ENCODE peak calls at places on chromosomes 4 and X, in six cellular contexts. I is SK-N-SH, E is H1, Y is K562, Z is HepG2, D is GM12878. U is an unnamed sample.

GRCh38 chr4:127055349-127055748 is 577.4 kb upstream of the INTU start:
- DNase-seq in E (no peak), D (no peak), I (no peak), Z (no peak), Y (no peak), U (no peak)

GRCh38 chr4:85747871-85748491 is 273.0 kb downstream of the ARHGAP24 start:
- DNase-seq in D (no peak), Y (peak; percentile 40), I (peak; percentile 44), Z (peak; percentile 53), E (no peak), U (peak; percentile 37)

GRCh38 chr4:36773467-36773866 is 471.1 kb upstream of the NWD2 start:
- DNase-seq in E (no peak), I (no peak), Z (no peak), D (no peak), Y (no peak), U (no peak)

GRCh38 chrX:68647156-68647957 is at the start of gene STARD8:
- DNase-seq in E (peak; percentile 19), Z (peak; percentile 2), D (no peak), I (peak; percentile 75), Y (peak; percentile 54), U (no peak)

GRCh38 chrX:103615781-103616180 is 8.0 kb downstream of the TCEAL3 start:
- DNase-seq in D (no peak), E (no peak), Z (no peak), I (no peak), Y (no peak), U (no peak)

GRCh38 chr4:78075986-78076385 is 18.9 kb downstream of the FRAS1 start:
- DNase-seq in D (no peak), I (no peak), Z (no peak), E (no peak), Y (no peak), U (no peak)

GRCh38 chr4:116070283-116070682 is 956.9 kb upstream of the NDST4 start:
- DNase-seq in D (no peak), E (no peak), Z (no peak), I (no peak), Y (no peak), U (no peak)

GRCh38 chrX:141641138-141641537 is 51.6 kb downstream of the SPANXA2 start:
- DNase-seq in Y (no peak), D (no peak), I (no peak), E (no peak), Z (no peak), U (no peak)

GRCh38 chr4:114108869-114109268 is 129.4 kb upstream of the ARSJ start:
- DNase-seq in E (no peak), I (peak; percentile 22), Y (no peak), D (peak; percentile 15), Z (peak; percentile 0), U (no peak)

GRCh38 chrX:2989565-2989964 is 16.8 kb upstream of the ARSH start:
- DNase-seq in E (no peak), D (no peak), I (no peak), Y (no peak), Z (no peak), U (no peak)

GRCh38 chr4:114921790-114922581 is 191.4 kb downstream of the NDST4 start:
- DNase-seq in D (no peak), Y (no peak), I (no peak), E (no peak), Z (peak; percentile 1), U (no peak)

GRCh38 chr4:76377481-76377901 is 43.5 kb downstream of the CCDC158 start:
- DNase-seq in E (no peak), Y (no peak), D (no peak), I (no peak), Z (peak; percentile 9), U (no peak)

GRCh38 chrX:68807818-68808217 is 21.0 kb upstream of the EFNB1 start:
- DNase-seq in Y (no peak), D (no peak), E (no peak), Z (no peak), I (no peak), U (no peak)

GRCh38 chr4:186150926-186151325 is 40.4 kb upstream of the CYP4V2 start:
- DNase-seq in I (no peak), E (no peak), Z (no peak), Y (no peak), D (no peak), U (no peak)

GRCh38 chr4:183760326-183760725 is 101.2 kb downstream of the TRAPPC11 start:
- DNase-seq in D (no peak), Z (no peak), I (no peak), Y (no peak), E (no peak), U (no peak)

GRCh38 chrX:10519761-10520160 is 100.6 kb downstream of the MID1 start:
- DNase-seq in I (no peak), D (no peak), Y (no peak), E (no peak), Z (no peak), U (no peak)

GRCh38 chr4:165106518-165106917 is 6.1 kb downstream of the TMEM192 start:
- DNase-seq in I (no peak), E (no peak), D (no peak), Y (no peak), Z (no peak), U (no peak)

GRCh38 chr4:67436742-67437141 is 108.6 kb downstream of the CENPC start:
- DNase-seq in Z (no peak), E (no peak), Y (no peak), D (peak; percentile 8), I (no peak), U (no peak)

GRCh38 chr4:94603170-94603747 is 151.5 kb downstream of the PDLIM5 start:
- DNase-seq in Z (no peak), D (no peak), Y (no peak), E (no peak), I (no peak), U (no peak)

GRCh38 chr4:133150643-133151300 is 1.7 kb downstream of the PCDH10 start:
- DNase-seq in D (no peak), I (peak; percentile 20), Z (no peak), Y (no peak), E (no peak), U (no peak)

GRCh38 chr4:22897520-22898108 is 204.9 kb downstream of the GBA3 start:
- DNase-seq in E (peak; percentile 29), Z (peak; percentile 16), Y (peak; percentile 32), I (peak; percentile 30), D (no peak), U (no peak)

GRCh38 chrX:131763674-131764073 is 219.8 kb downstream of the OR13H1 start:
- DNase-seq in E (no peak), Y (no peak), Z (no peak), D (peak; percentile 95), I (peak; percentile 29), U (peak; percentile 82)

GRCh38 chr4:10118355-10119004 is 1.9 kb upstream of the WDR1 start:
- DNase-seq in D (peak; percentile 26), Y (no peak), E (no peak), I (no peak), Z (no peak), U (no peak)

GRCh38 chr4:128796934-128797333 is 12.6 kb upstream of the JADE1 start:
- DNase-seq in E (no peak), D (no peak), Z (no peak), I (no peak), Y (no peak), U (no peak)

GRCh38 chr4:6372649-6373525 is 99.5 kb downstream of the PPP2R2C start:
- DNase-seq in D (peak; percentile 5), Y (peak; percentile 92), Z (peak; percentile 35), E (no peak), I (peak; percentile 83), U (no peak)

GRCh38 chr4:925771-926500 is 6.2 kb downstream of the GAK start:
- DNase-seq in Y (no peak), E (no peak), Z (no peak), D (no peak), I (peak; percentile 6), U (no peak)

DNA sequence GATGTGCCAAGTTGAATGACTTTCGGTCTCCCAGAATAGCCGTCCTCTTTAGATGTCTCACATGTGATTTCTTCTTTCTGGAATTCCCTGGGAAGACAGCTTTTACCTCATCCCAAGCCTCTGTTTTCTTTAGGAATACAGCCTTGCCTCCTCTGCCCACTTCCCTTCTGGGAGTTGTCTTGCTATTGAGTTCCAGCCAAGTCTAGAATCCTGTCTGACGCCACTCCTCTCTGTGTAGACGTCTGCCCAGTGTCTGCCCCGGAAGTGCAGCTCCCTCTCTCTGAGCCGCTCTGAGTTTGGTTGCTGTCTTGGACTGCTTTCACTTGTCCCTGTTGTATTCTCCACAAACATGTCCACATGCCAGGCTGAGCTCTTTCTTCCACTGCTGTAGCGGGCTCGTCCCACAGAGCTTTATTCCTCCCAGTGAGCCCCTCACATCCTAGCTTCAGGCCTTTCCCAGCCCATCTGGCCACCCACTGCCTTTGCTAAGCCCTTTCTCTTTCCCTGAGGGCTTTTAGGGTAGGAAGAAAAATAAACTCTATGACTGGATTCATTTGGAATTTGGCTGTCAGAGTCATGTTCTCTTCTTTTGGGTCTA is 9.0 kb upstream of the IGFBP7 start:
- DNase-seq in D (no peak), I (no peak), Z (no peak), Y (no peak), E (no peak), U (no peak)
- TF ChIP-seq GABPA in D (no peak), I (no peak), Z (no peak), Y (no peak), E (no peak), U (no peak)

DNA sequence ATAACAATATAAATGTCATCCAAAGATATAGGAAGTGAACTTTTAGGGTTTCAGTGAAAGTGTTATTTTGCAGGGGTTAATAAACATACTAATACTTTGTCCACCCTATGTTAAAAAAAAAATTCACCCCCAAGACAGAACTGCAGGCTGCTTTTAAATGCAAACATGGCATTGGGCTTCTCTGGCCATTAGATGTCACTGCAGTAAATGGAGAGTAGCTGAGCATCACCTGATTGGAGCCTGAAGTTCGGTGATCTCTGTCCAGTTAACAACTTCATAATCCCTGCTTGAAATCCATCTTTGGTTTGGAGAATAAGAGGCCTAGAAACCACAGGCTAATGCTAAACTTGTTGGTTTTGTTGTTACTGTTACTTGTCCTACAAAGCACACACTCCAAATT is 18.7 kb downstream of the SLC25A43 start:
- DNase-seq in D (no peak), Z (peak; percentile 21), Y (no peak), E (no peak), I (no peak), U (no peak)
- TF ChIP-seq CTCF in D (no peak), Z (peak; percentile 57), Y (peak; percentile 18), E (peak; percentile 25), I (peak; percentile 43), U (no peak)

GRCh38 chrX:119486745-119487144 is 18.5 kb downstream of the SLC25A5 start:
- DNase-seq in E (no peak), D (no peak), Y (no peak), I (no peak), Z (no peak), U (no peak)

GRCh38 chrX:119482497-119483480 is 14.5 kb downstream of the SLC25A5 start:
- DNase-seq in Z (no peak), I (peak; percentile 55), E (no peak), Y (peak; percentile 70), D (no peak), U (peak; percentile 38)

GRCh38 chrX:119489212-119490074 is 21.2 kb downstream of the SLC25A5 start:
- DNase-seq in Z (no peak), E (no peak), I (no peak), D (no peak), Y (no peak), U (no peak)

GRCh38 chrX:119492463-119492862 is 24.2 kb downstream of the SLC25A5 start:
- DNase-seq in Y (no peak), I (no peak), E (no peak), D (no peak), Z (no peak), U (no peak)

GRCh38 chrX:119488749-119489148 is 20.5 kb downstream of the SLC25A5 start:
- DNase-seq in D (no peak), I (peak; percentile 71), E (no peak), Z (peak; percentile 27), Y (peak; percentile 22), U (no peak)
- TF ChIP-seq GABPA in D (no peak), I (no peak), E (no peak), Z (no peak), Y (no peak), U (no peak)

GRCh38 chrX:18676470-18676869 is 4.6 kb upstream of the RS1 start:
- DNase-seq in E (no peak), D (no peak), Z (peak; percentile 46), Y (peak; percentile 49), I (peak; percentile 41), U (no peak)
- TF ChIP-seq CTCF in E (peak; percentile 32), D (peak; percentile 22), Z (peak; percentile 59), Y (peak; percentile 48), I (peak; percentile 43), U (no peak)

U was measured in HL-60.